ENCODE peak calls at places on chromosomes 3 and 15, in four cellular contexts. O, D, N and M are unnamed samples.

GRCh38 chr3:169337541-169337940 is 326.0 kb downstream of the MECOM start:
- DNase-seq in N (no peak), D (no peak), O (no peak), M (no peak)

GRCh38 chr15:29822100-29822684 is at the start of gene TJP1:
- DNase-seq in O (peak), D (no peak), N (no peak), M (no peak)

GRCh38 chr15:83283813-83284562 is 476 bp downstream of the BNC1 start:
- DNase-seq in O (peak), N (no peak), D (no peak), M (no peak)

GRCh38 chr3:15405448-15406050 is 21.8 kb downstream of the METTL6 start:
- DNase-seq in O (no peak), D (peak), N (no peak), M (peak)

GRCh38 chr3:138675393-138675792 is 66.8 kb downstream of the FAIM start:
- DNase-seq in N (no peak), O (no peak), D (peak), M (peak)

GRCh38 chr15:77038312-77039216 is 32.3 kb downstream of the TSPAN3 start:
- DNase-seq in N (no peak), D (no peak), O (no peak), M (no peak)

GRCh38 chr3:129347446-129347845 is 68.8 kb downstream of the HMCES start:
- DNase-seq in D (no peak), O (no peak), N (no peak), M (no peak)

GRCh38 chr3:36679384-36680200 is 84.8 kb downstream of the DCLK3 start:
- DNase-seq in N (no peak), D (no peak), O (no peak), M (peak)

GRCh38 chr3:170437696-170438407 is 19.2 kb downstream of the CLDN11 start:
- DNase-seq in O (no peak), N (no peak), D (no peak), M (no peak)

GRCh38 chr15:39788108-39788507 is 5.5 kb upstream of the FSIP1 start:
- DNase-seq in D (no peak), N (no peak), O (no peak), M (no peak)

GRCh38 chr15:101499863-101500713 is 10.6 kb upstream of the PCSK6 start:
- DNase-seq in N (no peak), O (peak), D (no peak), M (peak)